ENCODE peak calls at places on chromosome 16, in six cellular contexts. One of them, this sample, is unnamed.

GRCh38 chr16:84964729-84965128 is 46.6 kb downstream of the ZDHHC7 start:
- DNase-seq in choroid plexus epithelial cell: no peak
- DNase-seq in GM23248: no peak
- DNase-seq in GOT3: no peak
- DNase-seq in HCEC 1CT: no peak
- DNase-seq in activated T-cell treated with anti-CD3 and anti-CD28 coated beads for 1 hour: no peak
- DNase-seq in this sample: no peak

GRCh38 chr16:83533193-83533592 is 274.6 kb upstream of the HSBP1 start:
- DNase-seq in choroid plexus epithelial cell: peak
- DNase-seq in GM23248: peak
- DNase-seq in GOT3: peak
- DNase-seq in HCEC 1CT: peak
- DNase-seq in activated T-cell treated with anti-CD3 and anti-CD28 coated beads for 1 hour: no peak
- DNase-seq in this sample: no peak

GRCh38 chr16:88920618-88921602 is 54.5 kb upstream of the PABPN1L start:
- DNase-seq in choroid plexus epithelial cell: peak
- DNase-seq in GM23248: peak
- DNase-seq in GOT3: no peak
- DNase-seq in HCEC 1CT: no peak
- DNase-seq in activated T-cell treated with anti-CD3 and anti-CD28 coated beads for 1 hour: no peak
- DNase-seq in this sample: no peak

GRCh38 chr16:19128454-19129210 is 14.9 kb downstream of the ITPRIPL2 start:
- DNase-seq in choroid plexus epithelial cell: no peak
- DNase-seq in GM23248: no peak
- DNase-seq in GOT3: no peak
- DNase-seq in HCEC 1CT: no peak
- DNase-seq in activated T-cell treated with anti-CD3 and anti-CD28 coated beads for 1 hour: no peak
- DNase-seq in this sample: no peak

GRCh38 chr16:83581082-83581481 is 226.7 kb upstream of the HSBP1 start:
- DNase-seq in choroid plexus epithelial cell: no peak
- DNase-seq in GM23248: peak
- DNase-seq in GOT3: no peak
- DNase-seq in HCEC 1CT: peak
- DNase-seq in activated T-cell treated with anti-CD3 and anti-CD28 coated beads for 1 hour: no peak
- DNase-seq in this sample: no peak

GRCh38 chr16:27476240-27476639 is 73.5 kb downstream of the GTF3C1 start:
- DNase-seq in choroid plexus epithelial cell: no peak
- DNase-seq in GM23248: no peak
- DNase-seq in GOT3: no peak
- DNase-seq in HCEC 1CT: no peak
- DNase-seq in activated T-cell treated with anti-CD3 and anti-CD28 coated beads for 1 hour: no peak
- DNase-seq in this sample: no peak

GRCh38 chr16:88402551-88402950 is 19.8 kb downstream of the ZNF469 start:
- DNase-seq in choroid plexus epithelial cell: no peak
- DNase-seq in GM23248: no peak
- DNase-seq in GOT3: no peak
- DNase-seq in HCEC 1CT: no peak
- DNase-seq in activated T-cell treated with anti-CD3 and anti-CD28 coated beads for 1 hour: no peak
- DNase-seq in this sample: no peak

GRCh38 chr16:72285728-72286127 is 113.8 kb upstream of the PMFBP1 start:
- DNase-seq in choroid plexus epithelial cell: peak
- DNase-seq in GM23248: no peak
- DNase-seq in GOT3: no peak
- DNase-seq in HCEC 1CT: peak
- DNase-seq in activated T-cell treated with anti-CD3 and anti-CD28 coated beads for 1 hour: no peak
- DNase-seq in this sample: no peak

GRCh38 chr16:65576631-65577030 is 454.8 kb upstream of the CDH11 start:
- DNase-seq in choroid plexus epithelial cell: peak
- DNase-seq in GM23248: no peak
- DNase-seq in GOT3: no peak
- DNase-seq in HCEC 1CT: no peak
- DNase-seq in activated T-cell treated with anti-CD3 and anti-CD28 coated beads for 1 hour: no peak
- DNase-seq in this sample: no peak

GRCh38 chr16:17275076-17275732 is 195.6 kb downstream of the XYLT1 start:
- DNase-seq in choroid plexus epithelial cell: no peak
- DNase-seq in GM23248: peak
- DNase-seq in GOT3: no peak
- DNase-seq in HCEC 1CT: no peak
- DNase-seq in activated T-cell treated with anti-CD3 and anti-CD28 coated beads for 1 hour: no peak
- DNase-seq in this sample: no peak

GRCh38 chr16:30741461-30741914 is 6.7 kb upstream of the PHKG2 start:
- DNase-seq in choroid plexus epithelial cell: peak
- DNase-seq in GM23248: peak
- DNase-seq in GOT3: no peak
- DNase-seq in HCEC 1CT: peak
- DNase-seq in activated T-cell treated with anti-CD3 and anti-CD28 coated beads for 1 hour: no peak
- DNase-seq in this sample: no peak

GRCh38 chr16:67941469-67942199 is 2.3 kb downstream of the LCAT start:
- DNase-seq in choroid plexus epithelial cell: no peak
- DNase-seq in GM23248: no peak
- DNase-seq in GOT3: no peak
- DNase-seq in HCEC 1CT: no peak
- DNase-seq in activated T-cell treated with anti-CD3 and anti-CD28 coated beads for 1 hour: no peak
- DNase-seq in this sample: no peak

GRCh38 chr16:74650966-74651567 is 15.6 kb downstream of the RFWD3 start:
- DNase-seq in choroid plexus epithelial cell: peak
- DNase-seq in GM23248: peak
- DNase-seq in GOT3: no peak
- DNase-seq in HCEC 1CT: no peak
- DNase-seq in activated T-cell treated with anti-CD3 and anti-CD28 coated beads for 1 hour: no peak
- DNase-seq in this sample: no peak

GRCh38 chr16:67268136-67268579 is 11.2 kb upstream of the PLEKHG4 start:
- DNase-seq in choroid plexus epithelial cell: peak
- DNase-seq in GM23248: peak
- DNase-seq in GOT3: peak
- DNase-seq in HCEC 1CT: peak
- DNase-seq in activated T-cell treated with anti-CD3 and anti-CD28 coated beads for 1 hour: no peak
- DNase-seq in this sample: no peak

GRCh38 chr16:22081050-22081449 is 11.3 kb upstream of the VWA3A start:
- DNase-seq in choroid plexus epithelial cell: no peak
- DNase-seq in GM23248: no peak
- DNase-seq in GOT3: no peak
- DNase-seq in HCEC 1CT: no peak
- DNase-seq in activated T-cell treated with anti-CD3 and anti-CD28 coated beads for 1 hour: no peak
- DNase-seq in this sample: no peak

GRCh38 chr16:84985079-84986065 is 26.0 kb downstream of the ZDHHC7 start:
- DNase-seq in choroid plexus epithelial cell: peak
- DNase-seq in GM23248: peak
- DNase-seq in GOT3: peak
- DNase-seq in HCEC 1CT: peak
- DNase-seq in activated T-cell treated with anti-CD3 and anti-CD28 coated beads for 1 hour: no peak
- DNase-seq in this sample: no peak

GRCh38 chr16:15952265-15952711 is 2.9 kb downstream of the ABCC1 start:
- DNase-seq in choroid plexus epithelial cell: no peak
- DNase-seq in GM23248: peak
- DNase-seq in GOT3: no peak
- DNase-seq in HCEC 1CT: no peak
- DNase-seq in activated T-cell treated with anti-CD3 and anti-CD28 coated beads for 1 hour: no peak
- DNase-seq in this sample: no peak

GRCh38 chr16:81564368-81565060 is 119.9 kb downstream of the CMIP start:
- DNase-seq in choroid plexus epithelial cell: no peak
- DNase-seq in GM23248: peak
- DNase-seq in GOT3: no peak
- DNase-seq in HCEC 1CT: no peak
- DNase-seq in activated T-cell treated with anti-CD3 and anti-CD28 coated beads for 1 hour: no peak
- DNase-seq in this sample: no peak

GRCh38 chr16:4414187-4414909 is 2.0 kb downstream of the CORO7 start:
- DNase-seq in choroid plexus epithelial cell: no peak
- DNase-seq in GM23248: no peak
- DNase-seq in GOT3: no peak
- DNase-seq in HCEC 1CT: no peak
- DNase-seq in activated T-cell treated with anti-CD3 and anti-CD28 coated beads for 1 hour: peak
- DNase-seq in this sample: no peak

GRCh38 chr16:30637952-30638351 is 12.8 kb upstream of the PRR14 start:
- DNase-seq in choroid plexus epithelial cell: peak
- DNase-seq in GM23248: peak
- DNase-seq in GOT3: no peak
- DNase-seq in HCEC 1CT: peak
- DNase-seq in activated T-cell treated with anti-CD3 and anti-CD28 coated beads for 1 hour: no peak
- DNase-seq in this sample: no peak

GRCh38 chr16:1150511-1150982 is 2.4 kb upstream of the CACNA1H start:
- DNase-seq in choroid plexus epithelial cell: peak
- DNase-seq in GM23248: peak
- DNase-seq in GOT3: no peak
- DNase-seq in HCEC 1CT: no peak
- DNase-seq in activated T-cell treated with anti-CD3 and anti-CD28 coated beads for 1 hour: no peak
- DNase-seq in this sample: no peak

GRCh38 chr16:88978608-88979346 is 1.8 kb upstream of the CBFA2T3 start:
- DNase-seq in choroid plexus epithelial cell: no peak
- DNase-seq in GM23248: no peak
- DNase-seq in GOT3: no peak
- DNase-seq in HCEC 1CT: no peak
- DNase-seq in activated T-cell treated with anti-CD3 and anti-CD28 coated beads for 1 hour: no peak
- DNase-seq in this sample: no peak

GRCh38 chr16:87235810-87236515 is 81.2 kb downstream of the C16orf95 start:
- DNase-seq in choroid plexus epithelial cell: peak
- DNase-seq in GM23248: no peak
- DNase-seq in GOT3: no peak
- DNase-seq in HCEC 1CT: no peak
- DNase-seq in activated T-cell treated with anti-CD3 and anti-CD28 coated beads for 1 hour: no peak
- DNase-seq in this sample: no peak

GRCh38 chr16:80997139-80997798 is 9.4 kb downstream of the CMC2 start:
- DNase-seq in choroid plexus epithelial cell: peak
- DNase-seq in GM23248: peak
- DNase-seq in GOT3: no peak
- DNase-seq in HCEC 1CT: peak
- DNase-seq in activated T-cell treated with anti-CD3 and anti-CD28 coated beads for 1 hour: no peak
- DNase-seq in this sample: no peak

GRCh38 chr16:30903596-30903995 is 7.2 kb downstream of the CTF1 start:
- DNase-seq in choroid plexus epithelial cell: peak
- DNase-seq in GM23248: peak
- DNase-seq in GOT3: no peak
- DNase-seq in HCEC 1CT: peak
- DNase-seq in activated T-cell treated with anti-CD3 and anti-CD28 coated beads for 1 hour: no peak
- DNase-seq in this sample: no peak

GRCh38 chr16:16073884-16074781 is 124.7 kb downstream of the ABCC1 start:
- DNase-seq in choroid plexus epithelial cell: peak
- DNase-seq in GM23248: peak
- DNase-seq in GOT3: no peak
- DNase-seq in HCEC 1CT: peak
- DNase-seq in activated T-cell treated with anti-CD3 and anti-CD28 coated beads for 1 hour: no peak
- DNase-seq in this sample: peak

GRCh38 chr16:77897831-77898540 is 109.6 kb downstream of the VAT1L start:
- DNase-seq in choroid plexus epithelial cell: no peak
- DNase-seq in GM23248: peak
- DNase-seq in GOT3: no peak
- DNase-seq in HCEC 1CT: peak
- DNase-seq in activated T-cell treated with anti-CD3 and anti-CD28 coated beads for 1 hour: no peak
- DNase-seq in this sample: no peak

GRCh38 chr16:9801651-9802050 is 380.6 kb downstream of the GRIN2A start:
- DNase-seq in choroid plexus epithelial cell: no peak
- DNase-seq in GM23248: no peak
- DNase-seq in GOT3: no peak
- DNase-seq in HCEC 1CT: no peak
- DNase-seq in activated T-cell treated with anti-CD3 and anti-CD28 coated beads for 1 hour: no peak
- DNase-seq in this sample: no peak